ENCODE peak calls at places on chromosomes 12 and 14, in six cellular contexts. C is adrenal gland, D is astrocyte of the cerebellum, N is HFF-Myc, G is SK-N-SH, A is AG10803. F is an unnamed sample.
A peak's percentile ranks its signal among the peaks of the same experiment; 100 is the strongest.

GRCh38 chr14:42961509-42961908 is 1354.8 kb downstream of the LRFN5 start:
- DNase-seq in N (no peak), G (no peak), D (no peak), C (no peak), A (no peak), F (peak; percentile 32)

GRCh38 chr14:59359451-59360124 is 105.6 kb downstream of the GPR135 start:
- DNase-seq in G (no peak), A (peak; percentile 23), D (no peak), N (no peak), C (no peak), F (no peak)

GRCh38 chr12:62520361-62520760 is 53.7 kb downstream of the MON2 start:
- DNase-seq in C (no peak), D (no peak), N (no peak), A (no peak), G (no peak), F (no peak)

GRCh38 chr14:65168840-65169239 is 66.5 kb upstream of the MAX start:
- DNase-seq in N (no peak), D (no peak), A (peak; percentile 42), G (no peak), C (no peak), F (peak; percentile 90)

GRCh38 chr14:52473557-52473956 is 78.7 kb downstream of the TXNDC16 start:
- DNase-seq in D (peak; percentile 42), N (no peak), C (no peak), G (peak; percentile 16), A (peak; percentile 57), F (peak; percentile 73)

GRCh38 chr12:82182601-82183000 is 175.6 kb downstream of the CCDC59 start:
- DNase-seq in G (no peak), D (peak; percentile 81), C (no peak), A (peak; percentile 53), N (no peak), F (no peak)

GRCh38 chr12:98188649-98189048 is 326.7 kb upstream of the TMPO start:
- DNase-seq in C (no peak), N (no peak), G (no peak), D (no peak), A (no peak), F (peak; percentile 4)

GRCh38 chr12:97639702-97640101 is 177.1 kb downstream of the RMST start:
- DNase-seq in C (no peak), G (no peak), A (no peak), D (no peak), N (no peak), F (peak; percentile 7)

GRCh38 chr14:101903111-101903561 is 61.2 kb upstream of the DYNC1H1 start:
- DNase-seq in N (no peak), C (no peak), A (no peak), G (no peak), D (no peak), F (no peak)

GRCh38 chr14:98893675-98894074 is 378.3 kb downstream of the BCL11B start:
- DNase-seq in A (no peak), C (no peak), N (no peak), D (no peak), G (no peak), F (no peak)

DNA sequence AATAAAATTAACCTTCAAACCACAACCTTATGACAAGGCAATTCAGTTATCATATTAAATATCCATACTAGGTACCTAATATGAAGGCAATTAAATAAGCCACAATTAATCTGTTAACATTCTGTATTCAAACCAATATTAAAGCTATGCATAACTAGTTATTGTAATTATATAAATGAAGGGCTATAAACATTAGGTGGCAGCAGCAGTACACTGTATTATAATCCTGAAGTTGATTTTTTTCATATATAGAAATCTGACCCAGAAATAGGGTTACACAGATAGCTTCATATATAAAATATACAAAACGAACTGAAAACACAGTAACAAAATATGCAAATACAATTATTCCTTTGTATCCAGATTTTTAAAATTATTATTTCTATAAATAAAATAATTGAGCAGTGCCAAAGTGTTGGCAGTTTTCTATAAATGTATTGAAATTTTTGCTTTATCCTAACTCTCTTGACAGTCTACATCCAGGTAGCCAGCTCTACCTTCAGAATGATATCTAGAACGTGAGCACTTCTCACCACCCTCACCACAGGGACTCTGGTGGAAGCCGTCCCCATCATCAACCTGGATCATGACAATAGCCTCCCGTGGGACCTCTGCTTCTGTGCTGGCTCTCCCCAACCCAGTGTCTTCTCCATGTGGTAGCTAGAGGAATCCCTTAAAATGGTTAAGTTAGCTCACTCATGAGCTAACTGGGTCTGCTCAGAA is 136.2 kb downstream of the MED13L start:
- DNase-seq in C (no peak), D (no peak), A (no peak), G (peak; percentile 27), N (no peak), F (no peak)
- TF ChIP-seq CTCF in C (no peak), D (no peak), A (peak; percentile 21), G (peak; percentile 56), N (no peak), F (peak; percentile 15)

GRCh38 chr12:52233462-52234141 is 559 bp downstream of the KRT7 start:
- DNase-seq in D (no peak), N (no peak), G (peak; percentile 42), C (no peak), A (no peak), F (no peak)

GRCh38 chr12:52232916-52233461 is at the start of gene KRT7:
- DNase-seq in G (peak; percentile 25), A (no peak), N (no peak), C (no peak), D (no peak), F (no peak)

GRCh38 chr12:52235822-52236291 is 2.8 kb downstream of the KRT7 start:
- DNase-seq in D (no peak), N (no peak), G (peak; percentile 9), A (no peak), C (no peak), F (no peak)

GRCh38 chr12:52235001-52235760 is 2.1 kb downstream of the KRT7 start:
- DNase-seq in G (peak; percentile 16), N (no peak), C (no peak), D (no peak), A (peak; percentile 42), F (peak; percentile 65)

DNA sequence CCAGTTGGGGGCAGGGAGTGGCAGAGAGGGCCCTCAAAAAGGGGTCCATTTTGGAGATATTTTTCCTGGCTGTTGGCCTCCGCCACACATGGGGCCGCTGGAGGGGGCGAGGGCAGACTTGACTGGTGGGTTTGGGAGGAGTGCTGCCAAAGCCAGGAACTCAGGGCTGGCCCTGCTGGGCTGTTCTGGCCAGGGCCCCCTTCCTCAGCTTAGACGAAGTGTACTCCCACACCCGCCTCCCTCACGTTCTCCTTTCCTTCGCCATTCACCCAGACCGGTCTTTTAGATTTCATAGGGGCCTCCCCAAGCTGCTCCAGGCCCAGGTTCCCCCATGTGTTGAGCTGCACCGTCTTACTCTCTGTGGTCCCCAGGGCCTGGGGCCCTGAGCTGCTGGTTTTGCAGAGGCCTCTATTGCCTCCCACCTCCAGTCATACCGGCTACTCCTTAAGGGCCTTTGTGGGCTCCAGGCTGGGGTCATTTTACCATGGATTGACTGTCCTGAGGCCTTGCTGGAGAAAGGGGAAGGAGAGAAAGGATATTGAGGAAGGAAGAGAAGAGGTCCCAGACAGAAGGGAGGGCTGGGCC is 1.3 kb downstream of the KRT7 start:
- DNase-seq in C (no peak), N (no peak), G (no peak), A (no peak), D (no peak), F (no peak)
- H3K4me3 ChIP-seq in C (no peak overlapping the region), N (no peak overlapping the region), G (no peak overlapping the region), A (no peak overlapping the region), D (no peak overlapping the region), F (no peak overlapping the region)

GRCh38 chr12:49548822-49549648 is 10.2 kb downstream of the KCNH3 start:
- DNase-seq in C (no peak), G (peak; percentile 38), D (no peak), N (no peak), A (no peak), F (no peak)
- TF ChIP-seq CTCF in C (no peak), G (no peak), D (peak; percentile 52), N (peak; percentile 42), A (peak; percentile 40), F (peak; percentile 14)

GRCh38 chr12:131829351-131829794 is 1.2 kb downstream of the MMP17 start:
- DNase-seq in N (no peak), D (no peak), G (peak; percentile 67), C (no peak), A (no peak), F (no peak)
- H3K4me3 ChIP-seq in N (peak overlapping the region; percentile 77), D (peak overlapping the region; percentile 45), G (peak overlapping the region; percentile 54), C (no peak overlapping the region), A (peak overlapping the region; percentile 76), F (peak overlapping the region; percentile 55)

GRCh38 chr14:37590096-37590809 is 4.8 kb downstream of the FOXA1 start:
- DNase-seq in D (no peak), A (no peak), C (no peak), N (no peak), G (no peak), F (no peak)

GRCh38 chr14:37590810-37591139 is 4.3 kb downstream of the FOXA1 start:
- DNase-seq in N (no peak), C (no peak), A (no peak), G (no peak), D (no peak), F (no peak)

GRCh38 chr14:37591941-37592287 is 3.1 kb downstream of the FOXA1 start:
- DNase-seq in N (no peak), C (no peak), A (no peak), G (no peak), D (no peak), F (no peak)

GRCh38 chr14:37592288-37593274 is 2.5 kb downstream of the FOXA1 start:
- DNase-seq in A (no peak), N (no peak), C (no peak), G (no peak), D (no peak), F (no peak)

GRCh38 chr14:37591311-37591940 is 3.6 kb downstream of the FOXA1 start:
- DNase-seq in C (no peak), G (no peak), N (no peak), D (no peak), A (no peak), F (no peak)
- TF ChIP-seq CTCF in C (no peak), G (no peak), N (peak; percentile 16), D (no peak), A (no peak), F (no peak)

GRCh38 chr14:54211562-54212308 is 185.1 kb upstream of the CDKN3 start:
- DNase-seq in C (no peak), D (peak; percentile 89), G (no peak), A (peak; percentile 93), N (no peak), F (peak; percentile 87)
- H3K4me3 ChIP-seq in C (no peak overlapping the region), D (no peak overlapping the region), G (no peak overlapping the region), A (no peak overlapping the region), N (no peak overlapping the region), F (no peak overlapping the region)